ENCODE peak calls at places on chromosomes 12 and 14, in ten cellular contexts. Z is cardiac muscle cell; C is SK-MEL-5; X is COR-L47; G is iris pigment epithelial cell; P is CD4-positive, alpha-beta T cell; W is lung microvascular endothelial cell; F is activated T-helper 1 cell treated with Interleukin-2 at 50 U/mL for 16 hours; K is nephron progenitor cell; H is foreskin keratinocyte. M is an unnamed sample.

GRCh38 chr12:113359939-113360748 is 1.8 kb downstream of the PLBD2 start:
- DNase-seq in P (no peak), X (no peak), H (no peak), Z (peak; percentile 11), C (no peak), F (no peak), G (no peak), K (no peak), W (no peak), M (peak; percentile 45)

GRCh38 chr12:98678236-98678945 is 33.3 kb downstream of the APAF1 start:
- DNase-seq in W (no peak), H (no peak), Z (no peak), G (no peak), C (no peak), P (no peak), K (no peak), F (no peak), X (no peak), M (no peak)

GRCh38 chr12:123094349-123095073 is 56.4 kb downstream of the PITPNM2 start:
- DNase-seq in K (peak; percentile 54), H (no peak), C (peak; percentile 86), W (no peak), F (no peak), Z (peak; percentile 82), X (no peak), P (no peak), G (peak; percentile 70), M (peak; percentile 96)

GRCh38 chr12:125454786-125455450 is 389.7 kb downstream of the AACS start:
- DNase-seq in F (no peak), H (no peak), P (no peak), Z (no peak), G (no peak), X (no peak), K (no peak), C (no peak), W (no peak), M (no peak)

GRCh38 chr12:66014818-66015217 is 115.7 kb downstream of the LLPH start:
- DNase-seq in H (peak; percentile 36), P (no peak), W (no peak), X (no peak), C (no peak), F (no peak), G (peak; percentile 74), K (no peak), Z (peak; percentile 29), M (no peak)

GRCh38 chr14:90693413-90693812 is 122.8 kb downstream of the TTC7B start:
- DNase-seq in H (no peak), F (no peak), G (no peak), X (peak; percentile 69), K (no peak), Z (no peak), C (no peak), W (no peak), P (no peak), M (no peak)

GRCh38 chr14:73771848-73772705 is 57.9 kb upstream of the PNMA1 start:
- DNase-seq in W (peak; percentile 44), K (no peak), C (no peak), H (peak; percentile 81), Z (peak; percentile 82), X (peak; percentile 93), P (peak; percentile 39), F (peak; percentile 42), G (peak; percentile 78), M (no peak)

GRCh38 chr12:989751-990278 is 1.2 kb upstream of the ERC1 start:
- DNase-seq in K (peak; percentile 12), W (peak; percentile 87), P (no peak), Z (peak; percentile 74), G (peak; percentile 76), C (peak; percentile 92), H (peak; percentile 25), X (peak; percentile 17), F (no peak), M (peak; percentile 76)

GRCh38 chr14:23728791-23729190 is 92.6 kb downstream of the DHRS2 start:
- DNase-seq in Z (no peak), K (no peak), C (no peak), W (no peak), P (no peak), X (no peak), H (no peak), G (no peak), F (no peak), M (no peak)

GRCh38 chr14:74579447-74580274 is 32.4 kb downstream of the LTBP2 start:
- DNase-seq in K (no peak), X (no peak), F (no peak), G (peak; percentile 96), W (peak; percentile 89), C (no peak), P (no peak), H (peak; percentile 97), Z (peak; percentile 87), M (peak; percentile 80)

M was measured in RPMI7951.